ENCODE peak calls at places on chromosome 7, in eight cellular contexts. One of them, this sample, is unnamed.
A peak's percentile ranks its signal among the peaks of the same experiment; 100 is the strongest.

GRCh38 chr7:2719007-2719406 is 31.0 kb downstream of the AMZ1 start:
- DNase-seq in SW480: peak; percentile 24
- DNase-seq in NCI-H1930: no peak
- DNase-seq in Daoy: peak; percentile 60
- DNase-seq in GM13977: peak; percentile 79
- DNase-seq in EL: no peak
- DNase-seq in endothelial cell: peak; percentile 68
- DNase-seq in activated CD8-positive, alpha-beta memory T cell treated with anti-CD3 and anti-CD28 coated beads for 48 hours: no peak
- DNase-seq in this sample: no peak

GRCh38 chr7:132276252-132276651 is 300.0 kb downstream of the PLXNA4 start:
- DNase-seq in NCI-H1930: no peak
- DNase-seq in activated CD8-positive, alpha-beta memory T cell treated with anti-CD3 and anti-CD28 coated beads for 48 hours: no peak
- DNase-seq in Daoy: peak; percentile 36
- DNase-seq in endothelial cell: no peak
- DNase-seq in GM13977: no peak
- DNase-seq in EL: no peak
- DNase-seq in SW480: no peak
- DNase-seq in this sample: no peak

GRCh38 chr7:101362334-101363195 is at the start of gene COL26A1:
- DNase-seq in NCI-H1930: no peak
- DNase-seq in EL: peak; percentile 13
- DNase-seq in SW480: peak; percentile 55
- DNase-seq in GM13977: peak; percentile 58
- DNase-seq in activated CD8-positive, alpha-beta memory T cell treated with anti-CD3 and anti-CD28 coated beads for 48 hours: no peak
- DNase-seq in Daoy: peak; percentile 76
- DNase-seq in endothelial cell: peak; percentile 65
- DNase-seq in this sample: peak; percentile 58

GRCh38 chr7:127578711-127579275 is 6.6 kb downstream of the GCC1 start:
- DNase-seq in GM13977: no peak
- DNase-seq in NCI-H1930: no peak
- DNase-seq in EL: peak; percentile 68
- DNase-seq in SW480: no peak
- DNase-seq in endothelial cell: no peak
- DNase-seq in Daoy: peak; percentile 41
- DNase-seq in activated CD8-positive, alpha-beta memory T cell treated with anti-CD3 and anti-CD28 coated beads for 48 hours: no peak
- DNase-seq in this sample: peak; percentile 67

GRCh38 chr7:41834805-41835694 is 132.2 kb upstream of the INHBA start:
- DNase-seq in EL: no peak
- DNase-seq in activated CD8-positive, alpha-beta memory T cell treated with anti-CD3 and anti-CD28 coated beads for 48 hours: no peak
- DNase-seq in SW480: no peak
- DNase-seq in NCI-H1930: no peak
- DNase-seq in GM13977: no peak
- DNase-seq in endothelial cell: no peak
- DNase-seq in Daoy: no peak
- DNase-seq in this sample: peak; percentile 60

GRCh38 chr7:74569501-74570075 is 87.9 kb upstream of the GTF2I start:
- DNase-seq in GM13977: no peak
- DNase-seq in Daoy: no peak
- DNase-seq in SW480: no peak
- DNase-seq in EL: no peak
- DNase-seq in endothelial cell: no peak
- DNase-seq in NCI-H1930: no peak
- DNase-seq in activated CD8-positive, alpha-beta memory T cell treated with anti-CD3 and anti-CD28 coated beads for 48 hours: no peak
- DNase-seq in this sample: no peak

GRCh38 chr7:58086461-58086860 is 636.5 kb downstream of the ZNF716 start:
- DNase-seq in NCI-H1930: no peak
- DNase-seq in EL: no peak
- DNase-seq in endothelial cell: no peak
- DNase-seq in activated CD8-positive, alpha-beta memory T cell treated with anti-CD3 and anti-CD28 coated beads for 48 hours: no peak
- DNase-seq in GM13977: no peak
- DNase-seq in Daoy: no peak
- DNase-seq in SW480: no peak
- DNase-seq in this sample: no peak

GRCh38 chr7:21767300-21767900 is 178.3 kb downstream of the CDCA7L start:
- DNase-seq in GM13977: peak; percentile 38
- DNase-seq in endothelial cell: peak; percentile 49
- DNase-seq in NCI-H1930: peak; percentile 67
- DNase-seq in EL: peak; percentile 73
- DNase-seq in activated CD8-positive, alpha-beta memory T cell treated with anti-CD3 and anti-CD28 coated beads for 48 hours: no peak
- DNase-seq in Daoy: peak; percentile 91
- DNase-seq in SW480: peak; percentile 93
- DNase-seq in this sample: peak; percentile 84

GRCh38 chr7:158475036-158475678 is 112.5 kb downstream of the PTPRN2 start:
- DNase-seq in Daoy: no peak
- DNase-seq in EL: no peak
- DNase-seq in activated CD8-positive, alpha-beta memory T cell treated with anti-CD3 and anti-CD28 coated beads for 48 hours: no peak
- DNase-seq in GM13977: no peak
- DNase-seq in SW480: no peak
- DNase-seq in NCI-H1930: no peak
- DNase-seq in endothelial cell: no peak
- DNase-seq in this sample: no peak

GRCh38 chr7:33558961-33559710 is 346.2 kb upstream of the BMPER start:
- DNase-seq in Daoy: no peak
- DNase-seq in endothelial cell: no peak
- DNase-seq in EL: no peak
- DNase-seq in activated CD8-positive, alpha-beta memory T cell treated with anti-CD3 and anti-CD28 coated beads for 48 hours: no peak
- DNase-seq in NCI-H1930: no peak
- DNase-seq in SW480: no peak
- DNase-seq in GM13977: no peak
- DNase-seq in this sample: no peak

GRCh38 chr7:5396542-5396941 is 27.1 kb downstream of the TNRC18 start:
- DNase-seq in NCI-H1930: no peak
- DNase-seq in GM13977: peak; percentile 83
- DNase-seq in activated CD8-positive, alpha-beta memory T cell treated with anti-CD3 and anti-CD28 coated beads for 48 hours: no peak
- DNase-seq in SW480: peak; percentile 85
- DNase-seq in Daoy: peak; percentile 79
- DNase-seq in endothelial cell: no peak
- DNase-seq in EL: peak; percentile 51
- DNase-seq in this sample: no peak

GRCh38 chr7:147584771-147585193 is 1005.8 kb upstream of the C7orf33 start:
- DNase-seq in activated CD8-positive, alpha-beta memory T cell treated with anti-CD3 and anti-CD28 coated beads for 48 hours: no peak
- DNase-seq in EL: no peak
- DNase-seq in Daoy: no peak
- DNase-seq in NCI-H1930: no peak
- DNase-seq in endothelial cell: no peak
- DNase-seq in SW480: no peak
- DNase-seq in GM13977: no peak
- DNase-seq in this sample: no peak

GRCh38 chr7:127632276-127632910 is 14.5 kb upstream of the PAX4 start:
- DNase-seq in NCI-H1930: no peak
- DNase-seq in GM13977: no peak
- DNase-seq in Daoy: no peak
- DNase-seq in SW480: no peak
- DNase-seq in activated CD8-positive, alpha-beta memory T cell treated with anti-CD3 and anti-CD28 coated beads for 48 hours: no peak
- DNase-seq in EL: peak; percentile 87
- DNase-seq in endothelial cell: no peak
- DNase-seq in this sample: peak; percentile 82

GRCh38 chr7:28078036-28078901 is 102.3 kb downstream of the JAZF1 start:
- DNase-seq in NCI-H1930: peak; percentile 32
- DNase-seq in activated CD8-positive, alpha-beta memory T cell treated with anti-CD3 and anti-CD28 coated beads for 48 hours: peak; percentile 17
- DNase-seq in endothelial cell: peak; percentile 41
- DNase-seq in Daoy: peak; percentile 62
- DNase-seq in EL: peak; percentile 63
- DNase-seq in SW480: peak; percentile 44
- DNase-seq in GM13977: peak; percentile 52
- DNase-seq in this sample: peak; percentile 53

This sample was measured in M059J.